ENCODE peak calls at places on chromosomes 2 and 18, in eight cellular contexts. One of them, this sample, is unnamed.

GRCh38 chr2:73984203-73984921 is at the start of gene TET3:
- DNase-seq in PC-3: peak; percentile 37
- DNase-seq in neural progenitor cell: peak; percentile 62
- DNase-seq in epithelial cell of proximal tubule: no peak
- DNase-seq in mammary epithelial cell: no peak
- DNase-seq in cardiac muscle cell: no peak
- DNase-seq in AG09319: no peak
- DNase-seq in KBM-7: no peak
- DNase-seq in this sample: no peak

GRCh38 chr2:104378853-104379374 is 475.0 kb upstream of the POU3F3 start:
- DNase-seq in PC-3: no peak
- DNase-seq in neural progenitor cell: peak; percentile 38
- DNase-seq in epithelial cell of proximal tubule: peak; percentile 42
- DNase-seq in mammary epithelial cell: no peak
- DNase-seq in cardiac muscle cell: no peak
- DNase-seq in AG09319: no peak
- DNase-seq in KBM-7: peak; percentile 84
- DNase-seq in this sample: no peak

GRCh38 chr18:79520473-79521390 is 125.0 kb downstream of the NFATC1 start:
- DNase-seq in PC-3: no peak
- DNase-seq in neural progenitor cell: no peak
- DNase-seq in epithelial cell of proximal tubule: no peak
- DNase-seq in mammary epithelial cell: no peak
- DNase-seq in cardiac muscle cell: no peak
- DNase-seq in AG09319: no peak
- DNase-seq in KBM-7: no peak
- DNase-seq in this sample: no peak

GRCh38 chr18:2847341-2848144 is 737 bp downstream of the EMILIN2 start:
- DNase-seq in PC-3: no peak
- DNase-seq in neural progenitor cell: peak; percentile 73
- DNase-seq in epithelial cell of proximal tubule: no peak
- DNase-seq in mammary epithelial cell: peak; percentile 22
- DNase-seq in cardiac muscle cell: peak; percentile 62
- DNase-seq in AG09319: no peak
- DNase-seq in KBM-7: peak; percentile 21
- DNase-seq in this sample: no peak

GRCh38 chr2:68290825-68291224 is 28.9 kb downstream of the CNRIP1 start:
- DNase-seq in PC-3: no peak
- DNase-seq in neural progenitor cell: no peak
- DNase-seq in epithelial cell of proximal tubule: no peak
- DNase-seq in mammary epithelial cell: no peak
- DNase-seq in cardiac muscle cell: no peak
- DNase-seq in AG09319: no peak
- DNase-seq in KBM-7: no peak
- DNase-seq in this sample: no peak

GRCh38 chr2:71700041-71700879 is 246.9 kb downstream of the DYSF start:
- DNase-seq in PC-3: no peak
- DNase-seq in neural progenitor cell: peak; percentile 26
- DNase-seq in epithelial cell of proximal tubule: no peak
- DNase-seq in mammary epithelial cell: no peak
- DNase-seq in cardiac muscle cell: no peak
- DNase-seq in AG09319: no peak
- DNase-seq in KBM-7: no peak
- DNase-seq in this sample: no peak

GRCh38 chr2:22942441-22942840 is 442.5 kb upstream of the KLHL29 start:
- DNase-seq in PC-3: no peak
- DNase-seq in neural progenitor cell: no peak
- DNase-seq in epithelial cell of proximal tubule: no peak
- DNase-seq in mammary epithelial cell: no peak
- DNase-seq in cardiac muscle cell: no peak
- DNase-seq in AG09319: no peak
- DNase-seq in KBM-7: no peak
- DNase-seq in this sample: no peak

GRCh38 chr2:3171564-3172264 is 205.9 kb downstream of the EIPR1 start:
- DNase-seq in PC-3: no peak
- DNase-seq in neural progenitor cell: no peak
- DNase-seq in epithelial cell of proximal tubule: no peak
- DNase-seq in mammary epithelial cell: no peak
- DNase-seq in cardiac muscle cell: no peak
- DNase-seq in AG09319: no peak
- DNase-seq in KBM-7: no peak
- DNase-seq in this sample: peak; percentile 64

GRCh38 chr2:209145941-209146681 is 277.7 kb upstream of the MAP2 start:
- DNase-seq in PC-3: no peak
- DNase-seq in neural progenitor cell: peak; percentile 7
- DNase-seq in epithelial cell of proximal tubule: no peak
- DNase-seq in mammary epithelial cell: no peak
- DNase-seq in cardiac muscle cell: no peak
- DNase-seq in AG09319: no peak
- DNase-seq in KBM-7: no peak
- DNase-seq in this sample: no peak

GRCh38 chr2:45368792-45369191 is 242.3 kb downstream of the SRBD1 start:
- DNase-seq in PC-3: no peak
- DNase-seq in neural progenitor cell: no peak
- DNase-seq in epithelial cell of proximal tubule: no peak
- DNase-seq in mammary epithelial cell: no peak
- DNase-seq in cardiac muscle cell: no peak
- DNase-seq in AG09319: no peak
- DNase-seq in KBM-7: no peak
- DNase-seq in this sample: no peak

GRCh38 chr2:20080415-20080814 is 29.0 kb upstream of the LAPTM4A start:
- DNase-seq in PC-3: no peak
- DNase-seq in neural progenitor cell: peak; percentile 45
- DNase-seq in epithelial cell of proximal tubule: no peak
- DNase-seq in mammary epithelial cell: no peak
- DNase-seq in cardiac muscle cell: no peak
- DNase-seq in AG09319: no peak
- DNase-seq in KBM-7: no peak
- DNase-seq in this sample: no peak

GRCh38 chr2:37096568-37096967 is 12.2 kb downstream of the GPATCH11 start:
- DNase-seq in PC-3: no peak
- DNase-seq in neural progenitor cell: no peak
- DNase-seq in epithelial cell of proximal tubule: no peak
- DNase-seq in mammary epithelial cell: no peak
- DNase-seq in cardiac muscle cell: no peak
- DNase-seq in AG09319: no peak
- DNase-seq in KBM-7: no peak
- DNase-seq in this sample: no peak

GRCh38 chr2:224278531-224278930 is 123.4 kb downstream of the FAM124B start:
- DNase-seq in PC-3: no peak
- DNase-seq in neural progenitor cell: no peak
- DNase-seq in epithelial cell of proximal tubule: no peak
- DNase-seq in mammary epithelial cell: peak; percentile 78
- DNase-seq in cardiac muscle cell: no peak
- DNase-seq in AG09319: no peak
- DNase-seq in KBM-7: no peak
- DNase-seq in this sample: peak; percentile 90

GRCh38 chr2:200089040-200089755 is 133.8 kb downstream of the MAIP1 start:
- DNase-seq in PC-3: no peak
- DNase-seq in neural progenitor cell: peak; percentile 36
- DNase-seq in epithelial cell of proximal tubule: no peak
- DNase-seq in mammary epithelial cell: no peak
- DNase-seq in cardiac muscle cell: peak; percentile 36
- DNase-seq in AG09319: no peak
- DNase-seq in KBM-7: no peak
- DNase-seq in this sample: no peak

GRCh38 chr2:36294290-36294689 is 61.3 kb upstream of the CRIM1 start:
- DNase-seq in PC-3: no peak
- DNase-seq in neural progenitor cell: no peak
- DNase-seq in epithelial cell of proximal tubule: no peak
- DNase-seq in mammary epithelial cell: no peak
- DNase-seq in cardiac muscle cell: no peak
- DNase-seq in AG09319: no peak
- DNase-seq in KBM-7: peak; percentile 51
- DNase-seq in this sample: no peak

GRCh38 chr18:63342206-63342605 is 22.6 kb upstream of the BCL2 start:
- DNase-seq in PC-3: peak; percentile 52
- DNase-seq in neural progenitor cell: peak; percentile 66
- DNase-seq in epithelial cell of proximal tubule: no peak
- DNase-seq in mammary epithelial cell: no peak
- DNase-seq in cardiac muscle cell: peak; percentile 53
- DNase-seq in AG09319: no peak
- DNase-seq in KBM-7: peak; percentile 23
- DNase-seq in this sample: peak; percentile 36

This sample was measured in epithelial cell of esophagus.